ENCODE peak calls at places on chromosome 15, in four cellular contexts. E, T, G and D are unnamed samples.

GRCh38 chr15:45307230-45307924 is 55.3 kb downstream of the SLC28A2 start:
- DNase-seq in E (no peak), T (peak; percentile 2), G (no peak), D (peak; percentile 39)

GRCh38 chr15:60009581-60010379 is 5.7 kb downstream of the FOXB1 start:
- DNase-seq in E (no peak), T (no peak), G (no peak), D (no peak)

GRCh38 chr15:68558318-68559305 is 20.2 kb upstream of the CORO2B start:
- DNase-seq in E (peak; percentile 56), T (no peak), G (no peak), D (no peak)

GRCh38 chr15:29511663-29512062 is 242.0 kb upstream of the NSMCE3 start:
- DNase-seq in E (no peak), T (no peak), G (no peak), D (no peak)

GRCh38 chr15:66760968-66761722 is 59.1 kb downstream of the SMAD6 start:
- DNase-seq in E (no peak), T (no peak), G (no peak), D (no peak)

GRCh38 chr15:90749754-90750153 is 32.6 kb downstream of the BLM start:
- DNase-seq in E (no peak), T (no peak), G (no peak), D (no peak)

GRCh38 chr15:48458876-48459275 is 127.6 kb downstream of the DUT start:
- DNase-seq in E (no peak), T (no peak), G (no peak), D (no peak)

GRCh38 chr15:73959012-73959581 is 32.8 kb downstream of the LOXL1 start:
- DNase-seq in E (no peak), T (peak; percentile 10), G (peak; percentile 49), D (peak; percentile 74)

GRCh38 chr15:80467311-80467714 is 63.1 kb downstream of the ARNT2 start:
- DNase-seq in E (no peak), T (no peak), G (no peak), D (no peak)

GRCh38 chr15:89776274-89777072 is at the start of gene MESP2:
- DNase-seq in E (peak; percentile 85), T (peak; percentile 29), G (peak; percentile 55), D (peak; percentile 18)

GRCh38 chr15:33737687-33738606 is 230.3 kb upstream of the CHRM5 start:
- DNase-seq in E (peak; percentile 51), T (peak; percentile 5), G (no peak), D (peak; percentile 52)

GRCh38 chr15:64144565-64145281 is 6.8 kb upstream of the SNX22 start:
- DNase-seq in E (no peak), T (no peak), G (no peak), D (no peak)

GRCh38 chr15:52136471-52136993 is 24.0 kb upstream of the BCL2L10 start:
- DNase-seq in E (no peak), T (no peak), G (no peak), D (no peak)

GRCh38 chr15:44075535-44075934 is 119.5 kb downstream of the FRMD5 start:
- DNase-seq in E (no peak), T (no peak), G (no peak), D (no peak)

GRCh38 chr15:36156855-36157521 is 422.4 kb upstream of the CDIN1 start:
- DNase-seq in E (no peak), T (no peak), G (no peak), D (no peak)

GRCh38 chr15:60972866-60973265 is 256.2 kb downstream of the RORA start:
- DNase-seq in E (no peak), T (no peak), G (no peak), D (no peak)

GRCh38 chr15:83613146-83613635 is 40.7 kb upstream of the ADAMTSL3 start:
- DNase-seq in E (no peak), T (no peak), G (no peak), D (no peak)

GRCh38 chr15:31391687-31392671 is 65.3 kb downstream of the KLF13 start:
- DNase-seq in E (peak; percentile 69), T (peak; percentile 46), G (peak; percentile 85), D (peak; percentile 61)

GRCh38 chr15:40358492-40359353 is 704 bp downstream of the DISP2 start:
- DNase-seq in E (no peak), T (peak; percentile 41), G (peak; percentile 51), D (peak; percentile 69)

GRCh38 chr15:75107905-75108838 is 84.8 kb downstream of the PPCDC start:
- DNase-seq in E (no peak), T (no peak), G (peak; percentile 39), D (no peak)

GRCh38 chr15:64162869-64163661 is at the start of gene PPIB:
- DNase-seq in E (peak; percentile 94), T (peak; percentile 96), G (peak; percentile 96), D (peak; percentile 95)

GRCh38 chr15:39124155-39124924 is 456.5 kb upstream of the THBS1 start:
- DNase-seq in E (no peak), T (no peak), G (no peak), D (no peak)

GRCh38 chr15:99113547-99114271 is 8.8 kb downstream of the SYNM start:
- DNase-seq in E (no peak), T (no peak), G (no peak), D (no peak)

GRCh38 chr15:52496776-52497470 is 31.8 kb downstream of the MYO5A start:
- DNase-seq in E (no peak), T (no peak), G (no peak), D (peak; percentile 82)

GRCh38 chr15:84023636-84024035 is 211.9 kb upstream of the GOLGA6L4 start:
- DNase-seq in E (no peak), T (no peak), G (no peak), D (peak; percentile 11)

GRCh38 chr15:80710635-80711553 is 15.8 kb downstream of the ABHD17C start:
- DNase-seq in E (no peak), T (no peak), G (no peak), D (no peak)

GRCh38 chr15:63321462-63321861 is 44.1 kb downstream of the APH1B start:
- DNase-seq in E (no peak), T (no peak), G (no peak), D (no peak)

GRCh38 chr15:77709135-77709886 is 76.6 kb upstream of the LINGO1 start:
- DNase-seq in E (no peak), T (no peak), G (no peak), D (no peak)

GRCh38 chr15:66720206-66721010 is 18.4 kb downstream of the SMAD6 start:
- DNase-seq in E (no peak), T (no peak), G (no peak), D (no peak)

GRCh38 chr15:62505761-62506160 is 340.7 kb upstream of the C2CD4B start:
- DNase-seq in E (no peak), T (no peak), G (no peak), D (no peak)

GRCh38 chr15:73935547-73935946 is 9.3 kb downstream of the LOXL1 start:
- DNase-seq in E (no peak), T (no peak), G (no peak), D (no peak)